ENCODE peak calls at places on chromosomes 3 and 15, in eight cellular contexts. Q is IMR-90, H is upper lobe of right lung, A is Panc1, C is Peyer's patch, M is colonic mucosa, B is stomach, P is foreskin keratinocyte. R is an unnamed sample.

GRCh38 chr15:50055333-50056278 is 63.4 kb downstream of the ATP8B4 start:
- DNase-seq in P (no peak), B (no peak), C (no peak), M (no peak), Q (peak; percentile 92), H (no peak), A (no peak), R (peak; percentile 46)

GRCh38 chr15:22827125-22827524 is 11.3 kb upstream of the NIPA2 start:
- DNase-seq in P (no peak), H (no peak), M (no peak), B (no peak), A (no peak), C (no peak), Q (no peak), R (no peak)

GRCh38 chr15:61951949-61952348 is 108.3 kb downstream of the VPS13C start:
- DNase-seq in M (no peak), Q (peak; percentile 4), B (peak; percentile 25), A (no peak), C (no peak), H (no peak), P (no peak), R (no peak)

GRCh38 chr3:5197470-5198312 is 10.2 kb downstream of the EDEM1 start:
- DNase-seq in P (peak; percentile 79), Q (peak; percentile 73), H (no peak), M (no peak), A (no peak), B (no peak), C (no peak), R (no peak)

GRCh38 chr15:77538011-77538410 is 94.7 kb downstream of the LINGO1 start:
- DNase-seq in Q (no peak), C (peak; percentile 43), H (peak; percentile 56), B (no peak), P (no peak), A (no peak), M (no peak), R (no peak)

GRCh38 chr3:194058189-194058571 is 77.8 kb upstream of the HES1 start:
- DNase-seq in P (no peak), M (peak; percentile 79), C (peak; percentile 73), Q (peak; percentile 36), B (peak; percentile 54), A (no peak), H (peak; percentile 75), R (no peak)

GRCh38 chr3:100401674-100402036 is 316 bp downstream of the LNP1 start:
- DNase-seq in H (peak; percentile 66), C (peak; percentile 62), B (no peak), Q (peak; percentile 56), A (no peak), P (no peak), M (peak; percentile 37), R (no peak)

GRCh38 chr15:38885477-38885952 is 320.9 kb upstream of the RASGRP1 start:
- DNase-seq in A (no peak), Q (no peak), P (no peak), C (no peak), B (no peak), H (no peak), M (no peak), R (no peak)

GRCh38 chr3:111595239-111595638 is at the start of gene ZBED2:
- DNase-seq in M (no peak), B (no peak), Q (no peak), P (peak; percentile 99), C (no peak), A (no peak), H (no peak), R (no peak)

GRCh38 chr3:101203411-101203810 is 117.0 kb downstream of the IMPG2 start:
- DNase-seq in A (no peak), H (no peak), C (no peak), Q (peak; percentile 17), B (no peak), M (no peak), P (no peak), R (no peak)

GRCh38 chr3:9777695-9778023 is 7.9 kb upstream of the CAMK1 start:
- DNase-seq in B (no peak), P (no peak), Q (no peak), C (no peak), A (no peak), H (no peak), M (no peak), R (no peak)

GRCh38 chr3:59733041-59733809 is 683.4 kb upstream of the CFAP20DC start:
- DNase-seq in Q (no peak), B (no peak), M (no peak), C (no peak), H (no peak), P (no peak), A (no peak), R (no peak)

GRCh38 chr3:171061749-171062148 is 35.2 kb upstream of the SLC2A2 start:
- DNase-seq in C (no peak), P (no peak), Q (no peak), B (no peak), A (no peak), M (no peak), H (no peak), R (no peak)

GRCh38 chr3:27639271-27639670 is 82.9 kb downstream of the EOMES start:
- DNase-seq in P (no peak), A (no peak), Q (no peak), C (no peak), M (no peak), B (no peak), H (no peak), R (no peak)

GRCh38 chr3:71423151-71423906 is 160.2 kb downstream of the FOXP1 start:
- DNase-seq in B (no peak), P (peak; percentile 99), M (peak; percentile 49), A (no peak), C (no peak), Q (no peak), H (no peak), R (no peak)
- TF ChIP-seq CTCF in B (no peak), P (peak; percentile 74), M (no peak), A (no peak), C (no peak), Q (no peak), H (peak; percentile 25), R (peak; percentile 15)

GRCh38 chr15:65969865-65970832 is 100.9 kb downstream of the RAB11A start:
- DNase-seq in P (no peak), Q (no peak), C (no peak), M (no peak), A (no peak), H (no peak), B (no peak), R (no peak)

GRCh38 chr15:65971741-65971995 is 102.4 kb downstream of the RAB11A start:
- DNase-seq in A (no peak), Q (no peak), C (no peak), M (no peak), H (no peak), B (no peak), P (no peak), R (no peak)

DNA sequence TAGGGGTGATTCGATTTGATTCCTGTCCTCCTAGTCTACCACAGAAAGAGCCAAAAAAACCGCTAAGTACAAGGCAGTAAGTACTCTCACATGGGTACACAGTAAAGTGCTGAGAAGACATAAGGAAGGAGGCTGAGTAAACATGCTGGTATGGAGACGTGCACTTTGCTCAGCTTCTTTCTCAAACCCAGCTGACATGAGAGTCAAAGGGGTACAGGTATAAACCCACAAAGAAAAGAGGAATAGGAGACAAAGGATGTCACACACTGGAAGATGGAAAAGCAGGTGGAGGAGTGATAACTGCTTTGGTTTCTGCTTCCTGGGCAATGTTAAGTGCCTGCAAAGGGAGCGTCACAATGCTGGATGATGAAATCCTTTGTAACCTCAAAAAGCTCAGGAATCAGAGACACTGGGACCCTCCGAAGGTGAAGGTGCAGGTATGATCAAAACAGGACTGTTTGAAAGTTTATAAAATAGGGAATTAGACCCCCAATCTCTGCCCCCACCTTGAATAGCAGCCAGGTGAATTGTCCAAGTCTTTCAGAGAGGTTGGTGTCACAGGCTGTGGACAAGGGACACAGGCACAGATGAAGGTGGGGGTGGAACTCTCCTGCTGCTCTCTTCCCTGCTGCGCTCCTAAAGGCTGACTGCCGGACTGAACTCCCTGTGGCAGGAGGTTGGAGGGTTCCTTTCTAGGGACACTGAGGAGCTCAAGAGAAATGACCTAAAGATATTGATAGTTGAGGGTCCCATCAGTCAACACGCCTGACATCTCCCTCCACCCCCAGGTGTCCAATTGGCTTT is 101.8 kb downstream of the RAB11A start:
- DNase-seq in A (no peak), C (no peak), B (no peak), Q (peak; percentile 2), M (no peak), H (no peak), P (no peak), R (no peak)
- H3K27me3 ChIP-seq in A (no peaks in the 10 kb centered on the region), C (no peaks in the 10 kb centered on the region), B (no peaks in the 10 kb centered on the region), Q (peaks cover 47% of the 10 kb centered on the region), M (peaks cover 5% of the 10 kb centered on the region), H (peaks cover 10% of the 10 kb centered on the region), P (peaks cover 76% of the 10 kb centered on the region), R (peaks cover 39% of the 10 kb centered on the region)

DNA sequence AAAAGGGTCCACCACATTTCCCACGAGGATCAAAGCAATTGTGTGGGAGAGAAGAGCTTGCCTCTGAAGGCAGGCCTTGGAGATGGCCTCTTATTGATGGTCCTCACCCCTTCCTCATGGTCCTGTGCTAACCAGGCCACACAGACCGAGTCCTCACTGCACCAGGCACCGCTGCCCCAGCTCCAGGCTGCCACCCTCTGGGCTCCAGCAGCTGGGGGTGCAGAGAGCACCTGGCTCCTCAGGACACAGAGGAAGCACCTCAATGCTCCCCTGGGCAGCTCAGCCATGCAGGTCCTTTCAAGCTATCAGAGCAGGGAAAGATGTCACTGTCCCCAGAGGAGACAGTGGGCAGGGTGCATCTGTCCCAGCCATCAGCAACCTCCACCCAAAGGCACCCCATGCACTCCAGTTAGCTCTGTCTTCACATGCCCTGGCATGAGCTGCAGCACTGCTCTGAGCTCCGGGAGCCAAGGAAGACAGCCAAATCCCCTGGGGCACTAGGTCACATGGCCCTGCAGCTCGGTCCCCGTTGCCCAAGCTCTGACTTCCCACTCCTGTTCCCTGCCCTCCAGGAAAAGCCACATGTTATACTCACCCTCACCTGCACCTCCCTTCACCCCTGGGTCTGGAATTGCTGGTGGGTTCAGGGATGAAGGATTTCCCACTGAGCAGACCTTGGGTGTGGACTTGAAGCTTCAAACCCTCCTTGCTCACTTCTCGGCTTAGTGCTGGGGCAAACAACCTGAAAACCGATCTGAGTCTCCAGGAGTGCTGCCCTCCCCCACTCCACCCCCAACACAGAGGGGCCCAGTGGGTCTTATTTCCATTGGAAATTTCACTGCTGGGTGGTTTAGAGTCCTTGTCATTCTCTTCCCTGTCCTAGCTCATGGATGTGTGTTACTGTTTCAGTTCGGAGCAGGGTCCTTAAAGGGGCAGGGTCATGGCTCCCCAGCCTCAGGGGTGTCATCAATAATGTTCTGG is 32.6 kb downstream of the ALS2CL start:
- DNase-seq in M (peak; percentile 10), H (no peak), B (peak; percentile 19), P (peak; percentile 21), C (no peak), Q (no peak), A (no peak), R (no peak)
- TF ChIP-seq CTCF in M (no peak), H (no peak), B (no peak), P (peak; percentile 38), C (no peak), Q (no peak), A (no peak), R (no peak)

DNA sequence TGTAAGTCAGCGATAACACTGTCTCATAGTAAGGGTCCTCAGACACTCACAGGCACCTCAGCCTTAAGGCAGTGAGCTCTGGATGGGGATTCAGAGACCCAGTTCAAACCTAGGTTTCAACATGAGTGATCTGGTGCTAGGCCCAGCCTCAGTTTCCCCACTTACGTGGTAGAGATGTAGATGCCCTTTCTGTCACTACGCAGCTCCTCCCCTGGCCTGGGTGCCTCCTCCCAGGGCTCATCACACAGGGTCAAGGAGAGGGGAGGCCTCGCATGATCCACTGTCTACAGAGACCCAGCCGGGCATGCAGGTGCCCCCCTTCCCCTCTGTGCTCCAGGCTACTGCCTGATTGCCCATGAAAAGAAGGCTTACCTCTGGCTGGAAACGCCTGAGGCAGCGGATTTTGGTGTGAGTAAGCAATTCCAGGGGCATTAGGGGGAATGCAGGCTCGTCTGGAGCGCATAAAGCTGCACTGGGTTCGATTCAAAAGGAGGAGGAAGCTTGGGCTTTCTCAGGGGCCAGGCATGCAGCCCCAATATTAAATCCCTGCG is 69.9 kb upstream of the ANKRD34C start:
- DNase-seq in C (no peak), H (no peak), P (no peak), B (no peak), M (no peak), Q (no peak), A (no peak), R (no peak)
- H3K27me3 ChIP-seq in C (no peaks in the 10 kb centered on the region), H (peaks cover 42% of the 10 kb centered on the region), P (peaks cover 31% of the 10 kb centered on the region), B (no peaks in the 10 kb centered on the region), M (peaks cover 4% of the 10 kb centered on the region), Q (peaks cover 10% of the 10 kb centered on the region), A (peaks cover 29% of the 10 kb centered on the region), R (peaks cover 16% of the 10 kb centered on the region)

R was measured in AG04450.